ENCODE peak calls at places on chromosomes 5 and 9, in four cellular contexts. X, U, J and K are unnamed samples.

GRCh38 chr9:89923961-89924504 is 319.2 kb downstream of the GADD45G start:
- DNase-seq in X (no peak), U (peak; percentile 1), J (no peak), K (peak; percentile 72)

GRCh38 chr5:66343370-66344071 is 199.4 kb downstream of the SREK1 start:
- DNase-seq in X (no peak), U (no peak), J (no peak), K (no peak)

GRCh38 chr5:108798866-108799265 is 51.2 kb downstream of the FER start:
- DNase-seq in X (no peak), U (no peak), J (no peak), K (no peak)

GRCh38 chr9:28916348-28916747 is 1343.1 kb upstream of the C9orf72 start:
- DNase-seq in X (no peak), U (no peak), J (no peak), K (no peak)

GRCh38 chr9:5443845-5444244 is 6.1 kb upstream of the PLGRKT start:
- DNase-seq in X (no peak), U (no peak), J (no peak), K (no peak)

GRCh38 chr9:77271023-77271690 is 93.8 kb downstream of the VPS13A start:
- DNase-seq in X (no peak), U (no peak), J (no peak), K (no peak)

GRCh38 chr5:14560091-14560595 is 21.4 kb upstream of the OTULINL start:
- DNase-seq in X (no peak), U (no peak), J (no peak), K (no peak)

GRCh38 chr9:11328326-11328725 is 715.5 kb upstream of the PTPRD start:
- DNase-seq in X (no peak), U (no peak), J (no peak), K (no peak)

GRCh38 chr5:38509185-38509584 is 47.3 kb downstream of the LIFR start:
- DNase-seq in X (no peak), U (no peak), J (no peak), K (no peak)

GRCh38 chr5:62509823-62510222 is 68.8 kb upstream of the LRRC70 start:
- DNase-seq in X (no peak), U (no peak), J (no peak), K (no peak)

GRCh38 chr9:120928720-120929389 is 2.3 kb upstream of the TRAF1 start:
- DNase-seq in X (peak; percentile 85), U (no peak), J (no peak), K (peak; percentile 21)

GRCh38 chr5:164422400-164422799 is 917.0 kb downstream of the MAT2B start:
- DNase-seq in X (peak; percentile 61), U (peak; percentile 57), J (no peak), K (peak; percentile 22)

GRCh38 chr9:123614503-123615258 is 258.7 kb downstream of the CRB2 start:
- DNase-seq in X (peak; percentile 29), U (no peak), J (no peak), K (no peak)

GRCh38 chr9:21974542-21975409 is 19.4 kb downstream of the CDKN2A start:
- DNase-seq in X (peak; percentile 88), U (no peak), J (no peak), K (no peak)

GRCh38 chr5:137071941-137072340 is 427.2 kb downstream of the SPOCK1 start:
- DNase-seq in X (no peak), U (no peak), J (no peak), K (no peak)

GRCh38 chr9:88974641-88975040 is 16.6 kb upstream of the S1PR3 start:
- DNase-seq in X (no peak), U (no peak), J (no peak), K (no peak)

GRCh38 chr5:31587546-31587945 is 51.4 kb upstream of the PDZD2 start:
- DNase-seq in X (no peak), U (no peak), J (no peak), K (no peak)

GRCh38 chr9:134895849-134896833 is 15.5 kb downstream of the FCN2 start:
- DNase-seq in X (no peak), U (peak; percentile 14), J (no peak), K (no peak)

GRCh38 chr9:136482046-136482792 is 621 bp downstream of the SEC16A start:
- DNase-seq in X (no peak), U (peak; percentile 45), J (no peak), K (no peak)

GRCh38 chr9:18473551-18474279 is at the start of gene ADAMTSL1:
- DNase-seq in X (peak; percentile 69), U (no peak), J (no peak), K (no peak)
- TF ChIP-seq CBX5 in X (no peak), U (no peak), J (no peak), K (no peak)

GRCh38 chr5:180470361-180470760 is 23.8 kb upstream of the CNOT6 start:
- DNase-seq in X (no peak), U (no peak), J (no peak), K (no peak)

GRCh38 chr5:180467989-180468731 is 26.0 kb upstream of the CNOT6 start:
- DNase-seq in X (no peak), U (no peak), J (no peak), K (no peak)

GRCh38 chr5:180468732-180469585 is 25.2 kb upstream of the CNOT6 start:
- DNase-seq in X (no peak), U (no peak), J (no peak), K (no peak)

GRCh38 chr5:180469866-180470265 is 24.3 kb upstream of the CNOT6 start:
- DNase-seq in X (no peak), U (no peak), J (no peak), K (no peak)

GRCh38 chr5:180469586-180469865 is 24.7 kb upstream of the CNOT6 start:
- DNase-seq in X (no peak), U (no peak), J (no peak), K (no peak)
- TF ChIP-seq CBX5 in X (no peak), U (no peak), J (no peak), K (no peak)

GRCh38 chr9:69040646-69041045 is 5.1 kb downstream of the FXN start:
- DNase-seq in X (no peak), U (no peak), J (no peak), K (no peak)

GRCh38 chr9:69036799-69037198 is 1.2 kb downstream of the FXN start:
- DNase-seq in X (no peak), U (no peak), J (no peak), K (peak; percentile 51)

GRCh38 chr9:69035438-69036316 is at the start of gene FXN:
- DNase-seq in X (peak; percentile 91), U (peak; percentile 84), J (peak; percentile 38), K (peak; percentile 61)

GRCh38 chr9:69034071-69034470 is 1.5 kb upstream of the FXN start:
- DNase-seq in X (no peak), U (no peak), J (no peak), K (no peak)

DNA sequence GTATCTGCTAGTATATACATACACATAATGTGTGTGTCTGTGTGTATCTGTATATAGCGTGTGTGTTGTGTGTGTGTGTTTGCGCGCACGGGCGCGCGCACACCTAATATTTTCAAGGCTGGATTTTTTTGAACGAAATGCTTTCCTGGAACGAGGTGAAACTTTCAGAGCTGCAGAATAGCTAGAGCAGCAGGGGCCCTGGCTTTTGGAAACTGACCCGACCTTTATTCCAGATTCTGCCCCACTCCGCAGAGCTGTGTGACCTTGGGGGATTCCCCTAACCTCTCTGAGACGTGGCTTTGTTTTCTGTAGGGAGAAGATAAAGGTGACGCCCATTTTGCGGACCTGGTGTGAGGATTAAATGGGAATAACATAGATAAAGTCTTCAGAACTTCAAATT is 767 bp downstream of the FXN start:
- DNase-seq in X (no peak), U (peak; percentile 45), J (no peak), K (peak; percentile 47)
- TF ChIP-seq CBX5 in X (no peak), U (no peak), J (no peak), K (no peak)

DNA sequence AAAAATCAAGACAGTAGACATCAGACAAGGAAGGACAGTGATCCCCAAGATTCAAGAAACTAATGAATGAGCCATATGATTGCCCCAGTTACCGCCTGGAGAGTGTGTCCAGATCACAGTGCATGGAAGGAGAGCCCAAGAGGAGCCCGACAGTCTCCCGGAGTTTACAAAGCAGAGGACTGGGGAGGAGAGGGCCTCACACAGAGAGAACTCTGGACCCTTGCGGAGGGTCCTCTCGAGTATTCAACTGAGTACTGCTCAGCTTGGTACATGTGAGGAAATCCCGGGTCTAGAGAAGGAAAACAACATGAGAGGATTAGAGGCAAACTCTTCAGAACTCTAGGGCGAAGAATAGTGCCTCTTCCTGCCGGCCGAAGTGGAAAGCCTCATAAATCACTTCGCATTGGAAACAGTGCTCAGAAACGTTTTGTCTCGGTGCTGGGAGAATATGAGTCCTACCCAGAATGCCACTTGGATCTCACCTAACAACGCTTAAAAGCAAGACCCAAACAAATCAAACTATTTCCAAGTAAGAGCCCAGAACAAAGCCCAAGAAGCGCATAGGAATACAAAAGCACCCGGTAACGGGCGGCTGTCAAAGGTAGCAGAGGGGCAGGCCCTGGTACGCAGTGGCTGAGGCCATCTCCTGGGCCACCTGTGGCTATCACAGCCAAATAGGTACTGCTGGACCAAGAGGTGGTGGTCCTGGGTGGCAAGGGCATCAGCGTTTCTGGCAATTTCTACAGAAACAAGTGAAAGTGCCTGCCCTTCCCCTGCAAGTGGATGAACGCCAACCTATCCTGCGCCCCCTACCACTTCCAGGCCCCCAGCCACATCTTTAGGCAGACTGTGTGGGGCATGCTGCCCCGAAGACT is 36.0 kb downstream of the FAM78A start:
- DNase-seq in X (no peak), U (no peak), J (no peak), K (peak; percentile 27)
- TF ChIP-seq CBX5 in X (no peak), U (no peak), J (no peak), K (no peak)

GRCh38 chr5:42889311-42889933 is 77.7 kb upstream of the SELENOP start:
- DNase-seq in X (peak; percentile 81), U (peak; percentile 94), J (no peak), K (peak; percentile 82)
- TF ChIP-seq CBX5 in X (no peak), U (no peak), J (no peak), K (no peak)

GRCh38 chr5:65078331-65078730 is 309.6 kb downstream of the CWC27 start:
- DNase-seq in X (no peak), U (peak; percentile 55), J (no peak), K (no peak)
- TF ChIP-seq CBX5 in X (no peak), U (no peak), J (no peak), K (no peak)

GRCh38 chr5:75886706-75887105 is 169.5 kb upstream of the POC5 start:
- DNase-seq in X (no peak), U (no peak), J (no peak), K (no peak)

GRCh38 chr5:75891020-75891419 is 173.8 kb upstream of the POC5 start:
- DNase-seq in X (no peak), U (no peak), J (no peak), K (no peak)

GRCh38 chr5:75885321-75885720 is 168.1 kb upstream of the POC5 start:
- DNase-seq in X (no peak), U (no peak), J (no peak), K (no peak)

GRCh38 chr5:75890546-75890945 is 173.3 kb upstream of the POC5 start:
- DNase-seq in X (no peak), U (no peak), J (no peak), K (no peak)

DNA sequence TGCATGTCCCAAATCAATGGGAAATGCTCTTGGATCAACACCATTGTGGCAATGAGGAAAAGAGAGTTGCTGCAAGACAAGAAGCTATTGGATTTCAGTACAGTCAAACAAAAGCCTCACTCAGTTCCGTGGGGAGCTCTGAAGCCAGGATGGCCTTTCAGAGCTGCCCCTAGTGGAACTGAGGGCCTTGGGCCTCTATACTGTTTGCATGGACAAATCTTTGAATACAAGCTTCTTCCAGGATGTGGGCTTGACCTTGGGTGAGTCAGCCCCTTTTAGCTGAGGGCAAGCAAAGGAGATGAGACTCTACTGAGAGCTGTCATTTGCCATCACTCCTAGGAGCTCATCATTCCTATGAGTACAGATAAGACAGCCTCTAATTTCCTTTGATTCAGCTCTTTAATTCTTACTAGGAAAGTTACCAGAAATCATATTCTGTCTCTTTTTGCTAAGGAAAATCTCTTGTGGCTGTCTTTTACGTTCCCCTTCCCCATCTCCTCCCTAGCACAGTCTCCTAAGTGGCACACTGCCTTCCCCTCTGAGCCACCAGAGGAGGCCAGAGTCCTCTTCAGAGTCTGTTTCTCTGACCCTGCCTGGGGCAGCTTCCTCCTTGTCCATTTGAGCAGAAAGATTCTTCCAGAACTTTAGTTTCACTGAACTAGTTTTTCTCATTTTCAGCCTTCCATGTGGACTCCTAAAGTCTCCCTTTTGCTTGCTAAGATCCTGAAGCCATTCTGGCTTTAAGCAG is 168.8 kb upstream of the POC5 start:
- DNase-seq in X (no peak), U (peak; percentile 1), J (no peak), K (no peak)
- TF ChIP-seq CBX5 in X (no peak), U (no peak), J (no peak), K (no peak)